ENCODE peak calls at places on chromosome 6, in nine cellular contexts. T, A, L, H, B, Y, C, M and R are unnamed samples.
A peak's percentile ranks its signal among the peaks of the same experiment; 100 is the strongest.

GRCh38 chr6:137423444-137424168 is 70.6 kb downstream of the OLIG3 start:
- DNase-seq in T (no peak), A (no peak), L (no peak), H (no peak), B (peak; percentile 65), Y (no peak), C (no peak), M (no peak), R (no peak)

GRCh38 chr6:28220164-28221133 is 4.6 kb upstream of the ZSCAN9 start:
- DNase-seq in T (no peak), A (no peak), L (no peak), H (no peak), B (no peak), Y (no peak), C (no peak), M (no peak), R (no peak)

GRCh38 chr6:97913721-97914120 is 630.7 kb upstream of the MMS22L start:
- DNase-seq in T (no peak), A (no peak), L (no peak), H (no peak), B (no peak), Y (no peak), C (no peak), M (no peak), R (no peak)

GRCh38 chr6:130132286-130132701 is 90.5 kb downstream of the SAMD3 start:
- DNase-seq in T (no peak), A (peak; percentile 52), L (no peak), H (no peak), B (no peak), Y (no peak), C (no peak), M (no peak), R (no peak)

GRCh38 chr6:46353450-46353998 is 137.7 kb downstream of the RCAN2 start:
- DNase-seq in T (no peak), A (no peak), L (no peak), H (no peak), B (no peak), Y (no peak), C (no peak), M (no peak), R (no peak)

GRCh38 chr6:109978174-109979032 is at the start of gene GPR6:
- DNase-seq in T (no peak), A (peak; percentile 9), L (no peak), H (peak; percentile 70), B (peak; percentile 27), Y (no peak), C (peak; percentile 76), M (peak; percentile 86), R (peak; percentile 40)

GRCh38 chr6:71349976-71350615 is 61.5 kb downstream of the OGFRL1 start:
- DNase-seq in T (no peak), A (no peak), L (no peak), H (no peak), B (no peak), Y (no peak), C (no peak), M (no peak), R (no peak)

GRCh38 chr6:2951723-2952122 is 19.6 kb downstream of the SERPINB6 start:
- DNase-seq in T (no peak), A (no peak), L (no peak), H (peak; percentile 34), B (no peak), Y (no peak), C (no peak), M (no peak), R (no peak)

GRCh38 chr6:674956-675355 is 18.0 kb downstream of the EXOC2 start:
- DNase-seq in T (no peak), A (no peak), L (no peak), H (no peak), B (no peak), Y (no peak), C (no peak), M (no peak), R (no peak)

DNA sequence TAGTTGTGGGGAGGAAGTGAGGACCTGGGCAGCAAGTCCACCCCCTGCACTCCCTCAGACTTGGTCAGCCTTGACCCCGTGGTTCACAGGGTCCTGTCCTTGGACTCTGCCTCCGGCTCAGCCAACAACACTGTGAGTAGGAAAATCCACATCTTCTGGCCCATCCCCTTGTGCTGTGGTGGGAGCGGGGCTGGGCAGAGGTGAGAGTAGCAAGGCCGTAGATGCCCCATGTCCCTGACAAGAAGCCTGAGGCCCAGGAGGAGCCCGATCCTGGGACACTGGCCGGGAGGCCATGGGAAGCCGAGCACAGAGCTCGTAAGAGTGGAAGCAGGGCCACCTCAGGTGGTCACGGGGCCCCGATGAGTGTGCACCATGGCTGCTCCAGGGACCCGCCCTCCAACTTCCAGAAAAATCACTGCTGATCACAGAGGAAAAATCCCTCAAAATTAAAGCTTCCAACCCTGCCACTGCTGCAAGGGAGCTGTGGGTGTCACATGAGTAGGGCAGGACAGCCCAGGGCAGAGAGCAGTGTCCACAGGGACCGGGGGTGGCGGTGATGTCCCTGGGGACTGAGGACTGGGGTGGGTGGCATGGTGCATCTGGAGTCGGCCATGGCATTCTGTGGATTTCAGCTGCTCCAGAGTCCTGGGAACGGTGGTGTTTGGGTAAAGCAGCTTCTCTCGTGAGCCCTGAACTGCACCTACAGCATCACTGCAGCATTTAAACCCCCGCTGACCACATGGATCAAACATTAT is 189.4 kb downstream of the DLL1 start:
- DNase-seq in T (no peak), A (no peak), L (no peak), H (no peak), B (no peak), Y (no peak), C (peak; percentile 48), M (no peak), R (no peak)
- H3K9me3 ChIP-seq in T (no peaks in the 10 kb centered on the region), A (no peaks in the 10 kb centered on the region), L (no peaks in the 10 kb centered on the region), H (no peaks in the 10 kb centered on the region), B (no peaks in the 10 kb centered on the region), Y (no peaks in the 10 kb centered on the region), C (no peaks in the 10 kb centered on the region), M (no peaks in the 10 kb centered on the region), R (no peaks in the 10 kb centered on the region)

GRCh38 chr6:157985378-157986155 is 3.9 kb downstream of the SYNJ2 start:
- DNase-seq in T (no peak), A (no peak), L (peak; percentile 89), H (no peak), B (no peak), Y (no peak), C (peak; percentile 68), M (no peak), R (no peak)
- H3K4me1 ChIP-seq in T (peaks cover 70% of the 10 kb centered on the region), A (peaks cover 66% of the 10 kb centered on the region), L (peaks cover 76% of the 10 kb centered on the region), H (peaks cover 7% of the 10 kb centered on the region), B (peaks cover 6% of the 10 kb centered on the region), Y (peaks cover 65% of the 10 kb centered on the region), C (no peaks in the 10 kb centered on the region), M (peaks cover 6% of the 10 kb centered on the region), R (peaks cover 16% of the 10 kb centered on the region)

GRCh38 chr6:47592466-47592865 is 105.9 kb upstream of the ADGRF4 start:
- DNase-seq in T (no peak), A (no peak), L (no peak), H (no peak), B (no peak), Y (no peak), C (no peak), M (no peak), R (no peak)
- H3K9me3 ChIP-seq in T (no peaks in the 10 kb centered on the region), A (no peaks in the 10 kb centered on the region), L (no peaks in the 10 kb centered on the region), H (no peaks in the 10 kb centered on the region), B (no peaks in the 10 kb centered on the region), Y (no peaks in the 10 kb centered on the region), C (no peaks in the 10 kb centered on the region), M (no peaks in the 10 kb centered on the region), R (no peaks in the 10 kb centered on the region)

GRCh38 chr6:41642960-41643898 is 5.0 kb downstream of the MDFI start:
- DNase-seq in T (no peak), A (no peak), L (no peak), H (no peak), B (no peak), Y (no peak), C (no peak), M (no peak), R (no peak)

GRCh38 chr6:41643899-41644269 is 5.6 kb downstream of the MDFI start:
- DNase-seq in T (no peak), A (no peak), L (no peak), H (no peak), B (no peak), Y (no peak), C (no peak), M (no peak), R (no peak)

GRCh38 chr6:41644297-41644879 is 6.1 kb downstream of the MDFI start:
- DNase-seq in T (no peak), A (no peak), L (no peak), H (no peak), B (no peak), Y (no peak), C (no peak), M (no peak), R (no peak)

GRCh38 chr6:41646026-41646795 is 7.9 kb downstream of the MDFI start:
- DNase-seq in T (no peak), A (no peak), L (no peak), H (no peak), B (no peak), Y (no peak), C (no peak), M (no peak), R (no peak)

DNA sequence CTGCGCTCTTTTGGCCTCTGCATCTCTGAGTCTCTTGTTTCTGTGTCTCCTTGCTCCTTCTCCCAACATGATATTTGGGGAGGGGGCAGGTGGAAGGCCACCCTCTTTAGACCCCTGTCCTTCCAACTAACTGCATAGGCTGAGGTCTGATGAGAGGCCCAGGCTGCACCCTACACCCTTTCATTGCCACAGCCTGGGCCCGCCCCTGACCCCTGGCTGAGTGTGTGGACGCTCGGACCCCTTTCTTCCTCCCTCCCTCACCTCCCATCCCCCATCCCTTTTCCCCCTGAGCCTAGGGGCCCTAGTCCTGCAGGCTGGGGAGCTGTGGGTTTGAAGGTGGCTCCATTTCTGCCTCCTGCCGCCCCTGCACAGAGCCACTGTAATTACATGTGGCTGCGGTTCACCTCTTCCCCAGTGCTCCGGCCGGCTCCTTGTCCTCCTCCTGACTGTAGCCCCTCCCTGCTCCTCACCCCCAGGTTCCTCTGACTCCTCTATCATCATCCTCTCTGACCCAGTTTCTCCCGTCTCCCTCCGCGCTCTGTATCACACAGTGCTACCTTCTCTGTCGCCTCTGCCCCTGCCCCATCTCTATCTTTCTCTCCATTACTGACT is 6.8 kb downstream of the MDFI start:
- DNase-seq in T (no peak), A (no peak), L (no peak), H (no peak), B (no peak), Y (no peak), C (no peak), M (no peak), R (no peak)
- H3K4me1 ChIP-seq in T (peaks cover 3% of the 10 kb centered on the region), A (no peaks in the 10 kb centered on the region), L (no peaks in the 10 kb centered on the region), H (no peaks in the 10 kb centered on the region), B (no peaks in the 10 kb centered on the region), Y (no peaks in the 10 kb centered on the region), C (no peaks in the 10 kb centered on the region), M (no peaks in the 10 kb centered on the region), R (peaks cover 3% of the 10 kb centered on the region)